ENCODE peak calls at places on chromosomes 12 and 14, in five cellular contexts. One of them, this sample, is unnamed.

GRCh38 chr12:27220057-27220987 is 23.8 kb upstream of the STK38L start:
- DNase-seq in K562: no peak
- DNase-seq in HepG2: no peak
- DNase-seq in H1: no peak
- DNase-seq in SK-N-SH: no peak
- DNase-seq in this sample: no peak

GRCh38 chr14:49863483-49864262 is 11.1 kb upstream of the NEMF start:
- DNase-seq in SK-N-SH: peak
- DNase-seq in H1: no peak
- DNase-seq in HepG2: no peak
- DNase-seq in K562: peak
- DNase-seq in this sample: no peak

GRCh38 chr14:23578560-23579310 is at the start of gene JPH4:
- DNase-seq in SK-N-SH: peak
- DNase-seq in HepG2: no peak
- DNase-seq in K562: peak
- DNase-seq in H1: peak
- DNase-seq in this sample: no peak

GRCh38 chr12:94621662-94622359 is 28.5 kb downstream of the TMCC3 start:
- DNase-seq in K562: no peak
- DNase-seq in SK-N-SH: no peak
- DNase-seq in H1: no peak
- DNase-seq in HepG2: no peak
- DNase-seq in this sample: no peak

GRCh38 chr14:99251721-99252120 is 20.3 kb downstream of the BCL11B start:
- DNase-seq in SK-N-SH: no peak
- DNase-seq in K562: no peak
- DNase-seq in HepG2: no peak
- DNase-seq in H1: no peak
- DNase-seq in this sample: no peak

GRCh38 chr14:99754141-99755067 is 38.8 kb upstream of the EML1 start:
- DNase-seq in HepG2: no peak
- DNase-seq in K562: no peak
- DNase-seq in SK-N-SH: no peak
- DNase-seq in H1: no peak
- DNase-seq in this sample: no peak

GRCh38 chr14:98809792-98810191 is 462.2 kb downstream of the BCL11B start:
- DNase-seq in H1: no peak
- DNase-seq in K562: no peak
- DNase-seq in HepG2: no peak
- DNase-seq in SK-N-SH: no peak
- DNase-seq in this sample: no peak

GRCh38 chr14:60817113-60817512 is 82.6 kb downstream of the MNAT1 start:
- DNase-seq in HepG2: no peak
- DNase-seq in K562: no peak
- DNase-seq in H1: no peak
- DNase-seq in SK-N-SH: no peak
- DNase-seq in this sample: no peak

GRCh38 chr12:130192667-130193345 is 30.5 kb downstream of the FZD10 start:
- DNase-seq in SK-N-SH: no peak
- DNase-seq in K562: no peak
- DNase-seq in HepG2: peak
- DNase-seq in H1: no peak
- DNase-seq in this sample: no peak

GRCh38 chr14:100695423-100695738 is 31.3 kb upstream of the DLK1 start:
- DNase-seq in K562: no peak
- DNase-seq in SK-N-SH: no peak
- DNase-seq in HepG2: no peak
- DNase-seq in H1: no peak
- DNase-seq in this sample: no peak

GRCh38 chr12:31944299-31944698 is 14.9 kb upstream of the RESF1 start:
- DNase-seq in SK-N-SH: no peak
- DNase-seq in HepG2: no peak
- DNase-seq in K562: no peak
- DNase-seq in H1: no peak
- DNase-seq in this sample: no peak

GRCh38 chr14:78131616-78132015 is 38.6 kb upstream of the NRXN3 start:
- DNase-seq in HepG2: no peak
- DNase-seq in H1: no peak
- DNase-seq in K562: no peak
- DNase-seq in SK-N-SH: no peak
- DNase-seq in this sample: no peak

GRCh38 chr14:53055003-53055402 is 98.1 kb downstream of the DDHD1 start:
- DNase-seq in K562: peak
- DNase-seq in HepG2: peak
- DNase-seq in H1: no peak
- DNase-seq in SK-N-SH: peak
- DNase-seq in this sample: peak

GRCh38 chr12:114166360-114166759 is 200.2 kb upstream of the RBM19 start:
- DNase-seq in SK-N-SH: peak
- DNase-seq in HepG2: peak
- DNase-seq in H1: peak
- DNase-seq in K562: peak
- DNase-seq in this sample: peak

GRCh38 chr14:61956517-61956916 is 194.3 kb downstream of the SNAPC1 start:
- DNase-seq in HepG2: no peak
- DNase-seq in K562: no peak
- DNase-seq in SK-N-SH: no peak
- DNase-seq in H1: no peak
- DNase-seq in this sample: no peak

GRCh38 chr12:117936722-117937484 is 31.9 kb downstream of the KSR2 start:
- DNase-seq in H1: no peak
- DNase-seq in HepG2: no peak
- DNase-seq in K562: no peak
- DNase-seq in SK-N-SH: no peak
- DNase-seq in this sample: no peak

GRCh38 chr12:15687583-15687982 is 101.6 kb downstream of the EPS8 start:
- DNase-seq in SK-N-SH: no peak
- DNase-seq in HepG2: no peak
- DNase-seq in H1: no peak
- DNase-seq in K562: no peak
- DNase-seq in this sample: no peak

GRCh38 chr12:48991247-48992050 is 7.7 kb downstream of the DDN start:
- DNase-seq in H1: no peak
- DNase-seq in HepG2: no peak
- DNase-seq in K562: no peak
- DNase-seq in SK-N-SH: no peak
- DNase-seq in this sample: no peak

GRCh38 chr12:51087818-51088217 is 4.4 kb upstream of the CSRNP2 start:
- DNase-seq in K562: no peak
- DNase-seq in H1: no peak
- DNase-seq in HepG2: no peak
- DNase-seq in SK-N-SH: no peak
- DNase-seq in this sample: no peak

GRCh38 chr12:95218852-95219171 is 1.2 kb downstream of the VEZT start:
- DNase-seq in SK-N-SH: no peak
- DNase-seq in K562: no peak
- DNase-seq in H1: no peak
- DNase-seq in HepG2: no peak
- DNase-seq in this sample: no peak

GRCh38 chr12:93743229-93743998 is 66.2 kb downstream of the CRADD start:
- DNase-seq in SK-N-SH: no peak
- DNase-seq in K562: no peak
- DNase-seq in H1: no peak
- DNase-seq in HepG2: no peak
- DNase-seq in this sample: no peak

GRCh38 chr14:105493921-105494605 is 3.0 kb downstream of the TEDC1 start:
- DNase-seq in SK-N-SH: no peak
- DNase-seq in HepG2: no peak
- DNase-seq in K562: no peak
- DNase-seq in H1: no peak
- DNase-seq in this sample: no peak

GRCh38 chr12:61348871-61349270 is 911.3 kb upstream of the USP15 start:
- DNase-seq in K562: no peak
- DNase-seq in H1: no peak
- DNase-seq in HepG2: no peak
- DNase-seq in SK-N-SH: no peak
- DNase-seq in this sample: no peak

GRCh38 chr12:42084522-42084921 is 60.2 kb downstream of the GXYLT1 start:
- DNase-seq in H1: no peak
- DNase-seq in SK-N-SH: no peak
- DNase-seq in K562: no peak
- DNase-seq in HepG2: no peak
- DNase-seq in this sample: no peak

GRCh38 chr12:132069336-132069985 is 74.7 kb downstream of the DDX51 start:
- DNase-seq in SK-N-SH: no peak
- DNase-seq in HepG2: no peak
- DNase-seq in H1: no peak
- DNase-seq in K562: no peak
- DNase-seq in this sample: no peak

DNA sequence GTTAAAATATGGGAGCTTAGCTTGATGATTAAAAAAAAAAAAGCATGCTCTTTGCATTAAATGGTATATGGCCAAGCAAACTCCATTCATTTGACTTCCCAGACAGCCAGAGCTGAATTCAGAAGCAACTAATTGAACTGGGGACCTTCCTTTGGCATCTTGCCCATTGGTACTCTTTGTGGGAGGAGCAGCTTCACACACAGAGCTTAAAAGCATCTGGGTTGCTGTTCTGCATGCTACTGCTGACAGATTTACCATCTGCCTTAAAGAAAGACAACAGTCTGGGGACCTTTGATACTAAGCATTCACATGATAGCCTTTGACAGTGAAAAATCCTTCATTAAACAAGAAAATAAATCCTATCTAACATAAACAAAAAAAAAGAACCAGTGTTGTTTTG is 977.9 kb downstream of the TMTC2 start:
- DNase-seq in SK-N-SH: peak
- DNase-seq in K562: no peak
- DNase-seq in HepG2: no peak
- DNase-seq in H1: no peak
- DNase-seq in this sample: no peak
- TF ChIP-seq JUND in SK-N-SH: no peak
- TF ChIP-seq JUND in K562: no peak
- TF ChIP-seq JUND in HepG2: no peak
- TF ChIP-seq JUND in H1: no peak
- TF ChIP-seq JUND in this sample: no peak

GRCh38 chr14:68814376-68815287 is 21.8 kb upstream of the ZFP36L1 start:
- DNase-seq in SK-N-SH: peak
- DNase-seq in K562: peak
- DNase-seq in HepG2: peak
- DNase-seq in H1: no peak
- DNase-seq in this sample: no peak
- TF ChIP-seq YY1 in SK-N-SH: no peak
- TF ChIP-seq YY1 in K562: no peak
- TF ChIP-seq YY1 in HepG2: peak
- TF ChIP-seq YY1 in H1: no peak
- TF ChIP-seq YY1 in this sample: no peak

GRCh38 chr12:12902036-12902435 is 10.7 kb downstream of the GPRC5A start:
- DNase-seq in K562: no peak
- DNase-seq in HepG2: no peak
- DNase-seq in SK-N-SH: no peak
- DNase-seq in H1: no peak
- DNase-seq in this sample: no peak
- TF ChIP-seq JUND in K562: no peak
- TF ChIP-seq JUND in HepG2: no peak
- TF ChIP-seq JUND in SK-N-SH: peak
- TF ChIP-seq JUND in H1: no peak
- TF ChIP-seq JUND in this sample: peak

DNA sequence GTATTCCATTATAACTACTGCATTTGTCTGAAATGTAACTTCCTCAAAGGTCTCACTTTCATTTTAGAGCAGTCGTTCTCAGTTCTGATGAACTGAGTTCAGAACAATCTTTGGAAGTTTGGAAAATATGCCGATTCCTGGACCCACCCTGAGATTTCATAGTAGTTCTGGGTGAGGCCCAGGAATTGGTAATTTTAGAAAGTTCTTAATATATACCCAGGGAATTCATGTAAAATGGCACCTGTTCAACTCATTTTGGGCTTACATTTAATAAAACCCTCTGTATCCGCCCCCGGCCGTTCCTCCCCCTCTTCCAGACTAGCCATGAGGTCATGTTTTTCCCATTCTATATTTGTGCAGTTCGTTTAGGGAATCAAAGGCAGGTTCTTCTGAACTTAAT is 5.9 kb downstream of the GSG1 start:
- DNase-seq in K562: no peak
- DNase-seq in H1: no peak
- DNase-seq in SK-N-SH: no peak
- DNase-seq in HepG2: no peak
- DNase-seq in this sample: no peak
- TF ChIP-seq YY1 in K562: no peak
- TF ChIP-seq YY1 in H1: no peak
- TF ChIP-seq YY1 in SK-N-SH: no peak
- TF ChIP-seq YY1 in HepG2: no peak
- TF ChIP-seq YY1 in this sample: no peak

GRCh38 chr12:124395986-124396385 is 101.1 kb downstream of the RFLNA start:
- DNase-seq in SK-N-SH: no peak
- DNase-seq in H1: no peak
- DNase-seq in HepG2: no peak
- DNase-seq in K562: no peak
- DNase-seq in this sample: no peak

GRCh38 chr12:124394462-124395128 is 99.7 kb downstream of the RFLNA start:
- DNase-seq in HepG2: no peak
- DNase-seq in K562: no peak
- DNase-seq in SK-N-SH: no peak
- DNase-seq in H1: no peak
- DNase-seq in this sample: no peak

GRCh38 chr12:124396544-124397398 is 101.9 kb downstream of the RFLNA start:
- DNase-seq in HepG2: no peak
- DNase-seq in SK-N-SH: peak
- DNase-seq in H1: no peak
- DNase-seq in K562: peak
- DNase-seq in this sample: no peak

GRCh38 chr12:124393831-124394230 is 98.9 kb downstream of the RFLNA start:
- DNase-seq in H1: no peak
- DNase-seq in SK-N-SH: no peak
- DNase-seq in K562: no peak
- DNase-seq in HepG2: no peak
- DNase-seq in this sample: no peak

GRCh38 chr12:124395284-124395752 is 100.4 kb downstream of the RFLNA start:
- DNase-seq in SK-N-SH: peak
- DNase-seq in H1: no peak
- DNase-seq in HepG2: no peak
- DNase-seq in K562: no peak
- DNase-seq in this sample: no peak
- TF ChIP-seq JUND in SK-N-SH: no peak
- TF ChIP-seq JUND in H1: no peak
- TF ChIP-seq JUND in HepG2: no peak
- TF ChIP-seq JUND in K562: no peak
- TF ChIP-seq JUND in this sample: no peak